ENCODE peak calls at places on chromosomes 2 and 18, in five cellular contexts. D, L, X, I and Y are unnamed samples.

GRCh38 chr18:71707400-71707799 is 836.7 kb downstream of the CBLN2 start:
- DNase-seq in I (no peak), L (no peak), X (no peak), D (no peak), Y (no peak)

GRCh38 chr18:33581816-33582215 is 3.8 kb downstream of the ASXL3 start:
- DNase-seq in X (no peak), I (no peak), D (no peak), L (no peak), Y (peak)

GRCh38 chr2:71496156-71496770 is 42.9 kb downstream of the DYSF start:
- DNase-seq in D (no peak), I (peak), X (no peak), L (no peak), Y (no peak)

GRCh38 chr2:44324971-44325426 is 36.3 kb downstream of the PREPL start:
- DNase-seq in X (peak), L (no peak), D (no peak), I (no peak), Y (no peak)

GRCh38 chr2:239892480-239893235 is 132.5 kb downstream of the NDUFA10 start:
- DNase-seq in L (no peak), X (no peak), D (no peak), I (peak), Y (no peak)

GRCh38 chr2:199356412-199356811 is 101.3 kb downstream of the SATB2 start:
- DNase-seq in X (peak), D (no peak), I (no peak), L (no peak), Y (no peak)

GRCh38 chr18:55097406-55098170 is 138.3 kb upstream of the CCDC68 start:
- DNase-seq in I (no peak), X (peak), D (no peak), L (no peak), Y (peak)

GRCh38 chr18:51028201-51028805 is 1.7 kb upstream of the SMAD4 start:
- DNase-seq in X (no peak), I (no peak), L (no peak), D (peak), Y (no peak)

GRCh38 chr2:17107875-17108274 is 410.4 kb downstream of the RAD51AP2 start:
- DNase-seq in D (no peak), X (peak), I (no peak), L (no peak), Y (no peak)

GRCh38 chr18:34494359-34494696 is 215.8 kb upstream of the DTNA start:
- DNase-seq in L (peak), D (no peak), X (no peak), I (no peak), Y (peak)

GRCh38 chr2:109721626-109722025 is 72.5 kb upstream of the RGPD5 start:
- DNase-seq in L (no peak), X (no peak), D (no peak), I (peak), Y (no peak)

GRCh38 chr18:60601249-60601648 is 228.7 kb upstream of the MC4R start:
- DNase-seq in I (no peak), X (no peak), D (no peak), L (no peak), Y (no peak)

GRCh38 chr2:208999911-209000310 is 423.9 kb upstream of the MAP2 start:
- DNase-seq in X (no peak), I (no peak), D (no peak), L (no peak), Y (no peak)

GRCh38 chr2:187569571-187569970 is 15.3 kb upstream of the TFPI start:
- DNase-seq in D (no peak), I (no peak), X (no peak), L (no peak), Y (no peak)